ENCODE peak calls at places on chromosomes 13 and 19, in five cellular contexts. J is cardiac muscle cell, B is endodermal cell, F is H1, C is heart left ventricle. Z is an unnamed sample.

GRCh38 chr13:22967669-22968068 is 213.1 kb upstream of the SGCG start:
- DNase-seq in F (no peak), B (no peak), J (no peak), C (no peak), Z (no peak)

GRCh38 chr13:104286566-104287290 is 1220.5 kb upstream of the SLC10A2 start:
- DNase-seq in B (peak), J (no peak), C (no peak), F (no peak), Z (no peak)

GRCh38 chr19:32017341-32017948 is 328.0 kb upstream of the ZNF507 start:
- DNase-seq in C (no peak), B (no peak), J (no peak), F (no peak), Z (no peak)

GRCh38 chr19:47445937-47446402 is 25.7 kb downstream of the SLC8A2 start:
- DNase-seq in C (peak), J (peak), B (peak), F (no peak), Z (no peak)

GRCh38 chr13:112867301-112867711 is 101.7 kb upstream of the MCF2L start:
- DNase-seq in J (no peak), F (no peak), C (no peak), B (no peak), Z (no peak)

GRCh38 chr13:28137556-28137955 is 789 bp upstream of the PAN3 start:
- DNase-seq in J (no peak), F (no peak), C (no peak), B (no peak), Z (no peak)

GRCh38 chr19:10219678-10220077 is 11.5 kb downstream of the S1PR2 start:
- DNase-seq in C (no peak), F (peak), B (peak), J (no peak), Z (no peak)

GRCh38 chr19:35556846-35557538 is 6.5 kb downstream of the ATP4A start:
- DNase-seq in J (no peak), B (no peak), F (no peak), C (no peak), Z (no peak)

GRCh38 chr13:35964764-35965163 is 166.4 kb downstream of the DCLK1 start:
- DNase-seq in F (no peak), C (no peak), B (no peak), J (no peak), Z (no peak)

GRCh38 chr19:11168568-11168967 is 13.0 kb upstream of the SPC24 start:
- DNase-seq in C (no peak), B (no peak), J (no peak), F (no peak), Z (no peak)

GRCh38 chr19:13597625-13598024 is 91.3 kb upstream of the CACNA1A start:
- DNase-seq in J (peak), C (no peak), B (peak), F (no peak), Z (no peak)

GRCh38 chr19:35937345-35938281 is 1.4 kb downstream of the LRFN3 start:
- DNase-seq in J (no peak), C (no peak), F (no peak), B (peak), Z (no peak)

GRCh38 chr13:74562381-74562780 is 428.2 kb upstream of the KLF12 start:
- DNase-seq in F (no peak), J (no peak), B (no peak), C (no peak), Z (no peak)

GRCh38 chr13:98468352-98468751 is 108.6 kb downstream of the STK24 start:
- DNase-seq in J (peak), B (no peak), C (no peak), F (no peak), Z (no peak)

GRCh38 chr13:98462946-98463345 is 114.0 kb downstream of the STK24 start:
- DNase-seq in F (no peak), J (no peak), B (no peak), C (no peak), Z (no peak)

GRCh38 chr13:98467263-98467985 is 109.5 kb downstream of the STK24 start:
- DNase-seq in B (no peak), C (no peak), J (no peak), F (no peak), Z (no peak)

GRCh38 chr13:98468929-98469328 is 108.0 kb downstream of the STK24 start:
- DNase-seq in J (no peak), B (no peak), C (no peak), F (no peak), Z (no peak)

DNA sequence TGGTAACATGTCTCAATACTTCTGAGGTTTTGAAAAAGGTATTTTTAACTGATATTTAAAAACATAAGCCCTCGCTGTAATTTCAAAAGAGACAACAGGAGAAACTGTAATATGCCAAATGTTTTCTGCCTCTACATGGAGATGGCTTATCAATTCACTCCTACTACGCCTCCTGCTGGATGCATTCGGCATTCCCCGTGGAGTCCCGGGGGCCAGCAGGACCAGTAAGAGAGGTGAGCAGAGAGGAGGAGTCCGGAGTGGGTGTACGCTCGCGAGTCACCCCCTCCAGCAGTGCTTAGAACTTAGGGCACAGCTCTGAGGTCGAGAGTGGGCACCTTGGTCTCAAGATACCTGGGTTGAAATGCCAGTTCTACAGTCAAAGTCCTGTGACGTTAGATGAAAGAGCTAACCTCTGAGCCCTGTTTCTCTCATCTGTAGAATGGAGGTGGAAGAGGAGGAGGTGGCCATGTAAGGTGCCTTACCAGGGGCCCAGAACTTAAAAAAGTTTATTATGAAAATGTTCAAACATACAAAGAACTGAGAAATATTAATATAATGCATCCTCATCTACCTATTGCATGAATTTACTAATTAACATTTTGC is 110.2 kb downstream of the STK24 start:
- DNase-seq in C (no peak), F (no peak), B (peak), J (peak), Z (no peak)
- TF ChIP-seq CTCF in C (peak), F (peak), B (peak), J (peak), Z (peak)

DNA sequence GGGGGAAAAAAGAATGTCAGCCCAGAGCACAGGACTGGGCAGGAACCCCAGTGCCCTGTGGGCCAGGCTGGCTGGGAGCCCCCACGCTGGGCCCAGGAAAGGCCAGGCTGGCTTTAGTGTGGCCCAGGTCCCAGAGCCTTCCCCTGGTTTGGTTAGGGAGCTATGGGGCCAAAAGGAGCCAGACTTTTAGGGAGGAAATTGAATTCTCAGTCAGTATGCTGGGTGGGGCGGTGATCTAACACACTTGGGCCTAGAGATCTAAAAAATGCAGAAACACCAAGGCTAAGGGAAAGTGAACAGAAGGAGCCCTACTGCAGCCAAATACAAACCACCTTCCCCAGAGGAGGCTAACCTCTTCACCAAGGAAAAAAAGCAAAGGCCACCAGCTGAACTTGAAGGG is 137.5 kb downstream of the CRYL1 start:
- DNase-seq in C (no peak), B (peak), J (no peak), F (no peak), Z (no peak)
- H3K27ac ChIP-seq in C (no peak), B (no peak), J (no peak), F (no peak), Z (no peak)

GRCh38 chr13:70792121-70792520 is 683.9 kb upstream of the KLHL1 start:
- DNase-seq in C (no peak), J (no peak), F (no peak), B (no peak), Z (no peak)
- TF ChIP-seq CTCF in C (no peak), J (no peak), F (no peak), B (peak), Z (no peak)

GRCh38 chr13:33510350-33510749 is 224.8 kb upstream of the STARD13 start:
- DNase-seq in C (no peak), J (no peak), F (no peak), B (no peak), Z (no peak)
- H3K27ac ChIP-seq in C (peak), J (no peak), F (no peak), B (no peak), Z (no peak)

GRCh38 chr19:5823579-5824281 is 15.8 kb downstream of the FUT6 start:
- DNase-seq in J (no peak), F (no peak), B (peak), C (no peak), Z (peak)
- TF ChIP-seq CTCF in J (no peak), F (peak), B (peak), C (no peak), Z (peak)

GRCh38 chr13:39144941-39145533 is 106.8 kb downstream of the NHLRC3 start:
- DNase-seq in C (no peak), B (peak), J (peak), F (peak), Z (peak)
- H3K27ac ChIP-seq in C (no peak), B (no peak), J (no peak), F (no peak), Z (no peak)

GRCh38 chr19:19386373-19386869 is 19.1 kb upstream of the GATAD2A start:
- DNase-seq in F (no peak), B (no peak), J (no peak), C (no peak), Z (no peak)
- TF ChIP-seq CTCF in F (peak), B (peak), J (peak), C (no peak), Z (no peak)

DNA sequence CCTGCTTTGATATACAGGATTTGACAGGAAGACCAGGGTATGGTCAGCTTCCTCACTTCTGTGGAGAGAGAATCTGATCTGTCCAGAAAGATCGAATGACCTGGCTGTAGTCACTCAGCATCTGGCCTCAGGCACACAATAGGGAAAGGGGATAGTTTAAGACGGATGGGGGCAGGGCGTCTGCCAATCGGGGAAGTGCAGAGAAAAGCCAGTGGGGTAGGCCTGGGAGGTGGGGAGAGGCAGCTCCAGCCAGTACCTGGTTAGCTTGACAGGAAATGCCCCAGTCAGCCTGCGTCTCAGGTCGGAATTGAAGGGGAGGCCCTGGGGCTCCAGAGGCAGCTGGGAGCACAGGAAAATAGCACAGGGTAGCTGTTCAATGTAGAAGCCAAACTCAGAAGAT is 12.4 kb downstream of the ZNF444 start:
- DNase-seq in J (peak), C (no peak), B (peak), F (no peak), Z (no peak)
- H3K27ac ChIP-seq in J (peak), C (no peak), B (peak), F (no peak), Z (no peak)

DNA sequence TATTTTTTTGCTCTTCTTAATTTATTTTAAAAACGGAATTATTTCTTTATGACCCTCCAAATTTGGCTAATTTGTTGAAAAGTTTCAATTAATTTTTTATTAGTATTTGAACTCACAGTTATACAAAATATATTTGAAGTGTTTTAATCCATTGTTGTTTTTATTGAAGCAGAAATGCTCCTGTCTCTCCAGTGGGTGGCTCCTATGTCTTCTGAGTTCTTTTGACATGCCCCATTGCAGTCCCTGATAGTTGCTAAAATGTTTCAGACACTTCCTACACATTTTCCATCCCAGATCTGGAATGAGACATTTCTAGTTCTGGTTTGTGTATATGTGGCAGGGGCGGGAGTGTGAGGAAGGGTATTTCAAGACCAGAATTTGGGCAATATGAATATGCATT is 579.4 kb upstream of the PRR20A start:
- DNase-seq in C (no peak), F (no peak), J (peak), B (no peak), Z (no peak)
- TF ChIP-seq CTCF in C (no peak), F (no peak), J (no peak), B (peak), Z (no peak)

GRCh38 chr19:17180997-17181702 is 34.0 kb upstream of the USE1 start:
- DNase-seq in B (peak), J (no peak), C (no peak), F (no peak), Z (no peak)

GRCh38 chr19:17183271-17183757 is 31.8 kb upstream of the USE1 start:
- DNase-seq in B (no peak), C (no peak), F (no peak), J (no peak), Z (no peak)

GRCh38 chr19:17183858-17184271 is 31.3 kb upstream of the USE1 start:
- DNase-seq in J (no peak), F (no peak), B (no peak), C (no peak), Z (no peak)

GRCh38 chr19:17185590-17185989 is 29.6 kb upstream of the USE1 start:
- DNase-seq in B (no peak), F (no peak), C (no peak), J (no peak), Z (no peak)

GRCh38 chr19:17184381-17184841 is 30.7 kb upstream of the USE1 start:
- DNase-seq in C (no peak), J (no peak), F (no peak), B (no peak), Z (no peak)
- H3K27ac ChIP-seq in C (no peak), J (no peak), F (no peak), B (no peak), Z (no peak)

Z was measured in right lobe of liver.